ENCODE peak calls at places on chromosome 12, in eight cellular contexts. L, Q, B, P, E, R, H and J are unnamed samples.

GRCh38 chr12:69688021-69688420 is 11.1 kb downstream of the BEST3 start:
- DNase-seq in L (no peak), Q (no peak), B (no peak), P (peak; percentile 40), E (no peak), R (peak; percentile 43), H (no peak), J (no peak)

GRCh38 chr12:98754095-98754494 is 109.0 kb downstream of the APAF1 start:
- DNase-seq in L (peak; percentile 69), Q (no peak), B (peak; percentile 86), P (no peak), E (no peak), R (no peak), H (no peak), J (no peak)

GRCh38 chr12:5376591-5377207 is 55.2 kb upstream of the NTF3 start:
- DNase-seq in L (no peak), Q (no peak), B (no peak), P (no peak), E (no peak), R (no peak), H (no peak), J (no peak)

GRCh38 chr12:131872154-131873046 is 22.0 kb upstream of the ULK1 start:
- DNase-seq in L (peak; percentile 32), Q (no peak), B (peak; percentile 79), P (no peak), E (no peak), R (no peak), H (no peak), J (no peak)

GRCh38 chr12:94621662-94622359 is 28.5 kb downstream of the TMCC3 start:
- DNase-seq in L (no peak), Q (no peak), B (peak; percentile 37), P (no peak), E (peak; percentile 83), R (no peak), H (no peak), J (no peak)

GRCh38 chr12:126144603-126145002 is 1079.4 kb downstream of the AACS start:
- DNase-seq in L (no peak), Q (no peak), B (no peak), P (no peak), E (no peak), R (no peak), H (no peak), J (no peak)

GRCh38 chr12:131242741-131243496 is 289.2 kb downstream of the ADGRD1 start:
- DNase-seq in L (no peak), Q (no peak), B (no peak), P (no peak), E (no peak), R (no peak), H (no peak), J (peak; percentile 41)

GRCh38 chr12:50799908-50800307 is 36.0 kb downstream of the ATF1 start:
- DNase-seq in L (no peak), Q (no peak), B (no peak), P (no peak), E (no peak), R (no peak), H (no peak), J (no peak)

GRCh38 chr12:110555509-110556406 is 27.4 kb downstream of the PPTC7 start:
- DNase-seq in L (peak; percentile 74), Q (no peak), B (peak; percentile 77), P (no peak), E (no peak), R (no peak), H (no peak), J (no peak)

GRCh38 chr12:106195638-106196037 is 52.2 kb downstream of the CKAP4 start:
- DNase-seq in L (peak; percentile 77), Q (no peak), B (peak; percentile 41), P (peak; percentile 18), E (no peak), R (no peak), H (no peak), J (no peak)

GRCh38 chr12:107369006-107369405 is 275.7 kb upstream of the CRY1 start:
- DNase-seq in L (no peak), Q (no peak), B (no peak), P (no peak), E (peak; percentile 46), R (no peak), H (no peak), J (no peak)

GRCh38 chr12:80044694-80045046 is 54.7 kb upstream of the OTOGL start:
- DNase-seq in L (peak; percentile 64), Q (no peak), B (peak; percentile 88), P (no peak), E (no peak), R (no peak), H (no peak), J (no peak)

GRCh38 chr12:114275937-114276785 is 129.8 kb downstream of the TBX5 start:
- DNase-seq in L (peak; percentile 47), Q (no peak), B (peak; percentile 6), P (no peak), E (no peak), R (no peak), H (no peak), J (no peak)

GRCh38 chr12:76244298-76244697 is 103.9 kb downstream of the BBS10 start:
- DNase-seq in L (no peak), Q (no peak), B (no peak), P (no peak), E (no peak), R (no peak), H (no peak), J (no peak)

GRCh38 chr12:44015333-44015941 is 179.6 kb downstream of the TMEM117 start:
- DNase-seq in L (peak; percentile 37), Q (no peak), B (peak; percentile 66), P (peak; percentile 67), E (peak; percentile 73), R (peak; percentile 38), H (no peak), J (no peak)

GRCh38 chr12:100128509-100128908 is 14.2 kb downstream of the BLTP3B start:
- DNase-seq in L (no peak), Q (no peak), B (peak; percentile 16), P (no peak), E (no peak), R (no peak), H (peak; percentile 14), J (no peak)

DNA sequence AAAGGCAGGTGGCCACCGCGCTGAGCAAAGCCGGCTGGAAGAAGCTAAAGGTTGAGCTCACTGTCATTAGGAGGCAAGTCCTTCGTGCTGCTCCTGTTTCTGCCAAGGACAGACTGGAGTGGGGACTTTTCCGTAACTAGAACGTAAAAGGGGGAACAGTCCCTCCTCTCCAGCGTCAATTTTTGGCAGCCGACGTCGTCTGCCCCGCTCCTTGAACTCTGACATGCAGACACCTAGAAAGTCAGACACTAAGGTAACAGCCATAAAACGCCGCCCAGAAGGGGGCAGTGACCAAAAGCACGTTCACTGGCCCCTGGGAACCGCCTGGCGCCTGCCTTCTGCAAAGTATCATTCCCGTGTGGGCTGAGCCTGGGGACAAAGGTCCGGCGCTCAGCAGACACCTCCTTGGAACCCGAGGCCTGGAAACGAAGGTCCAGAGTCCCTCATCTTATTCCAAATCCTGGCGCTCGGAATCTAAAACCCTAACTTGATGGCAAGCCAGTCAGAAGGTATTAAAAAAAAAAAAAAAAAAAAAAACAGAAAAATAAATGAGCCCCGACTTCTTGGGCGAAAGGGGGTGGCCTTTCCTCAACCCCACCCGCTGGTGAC is 1.1 kb upstream of the LRP1 start:
- DNase-seq in L (no peak), Q (peak; percentile 10), B (no peak), P (peak; percentile 89), E (peak; percentile 56), R (no peak), H (peak; percentile 68), J (peak; percentile 46)
- TF ChIP-seq CTCF in L (peak; percentile 30), Q (peak; percentile 23), B (peak; percentile 45), P (peak; percentile 27), E (peak; percentile 44), R (peak; percentile 41), H (no peak), J (peak; percentile 47)

GRCh38 chr12:91178139-91178561 is 4.5 kb downstream of the DCN start:
- DNase-seq in L (peak; percentile 33), Q (no peak), B (peak; percentile 68), P (peak; percentile 18), E (peak; percentile 40), R (no peak), H (no peak), J (no peak)
- TF ChIP-seq CTCF in L (peak; percentile 60), Q (peak; percentile 7), B (peak; percentile 67), P (peak; percentile 61), E (peak; percentile 64), R (peak; percentile 65), H (peak; percentile 34), J (peak; percentile 57)

GRCh38 chr12:122127839-122128238 is 46.2 kb downstream of the IL31 start:
- DNase-seq in L (no peak), Q (no peak), B (no peak), P (no peak), E (no peak), R (no peak), H (no peak), J (no peak)

GRCh38 chr12:122125452-122126341 is 47.1 kb downstream of the MLXIP start:
- DNase-seq in L (no peak), Q (no peak), B (no peak), P (no peak), E (no peak), R (no peak), H (no peak), J (no peak)

GRCh38 chr12:122128481-122128880 is 45.5 kb downstream of the IL31 start:
- DNase-seq in L (no peak), Q (no peak), B (no peak), P (no peak), E (no peak), R (no peak), H (no peak), J (no peak)

GRCh38 chr12:122126342-122126635 is 47.7 kb downstream of the IL31 start:
- DNase-seq in L (no peak), Q (no peak), B (no peak), P (no peak), E (no peak), R (no peak), H (no peak), J (no peak)

DNA sequence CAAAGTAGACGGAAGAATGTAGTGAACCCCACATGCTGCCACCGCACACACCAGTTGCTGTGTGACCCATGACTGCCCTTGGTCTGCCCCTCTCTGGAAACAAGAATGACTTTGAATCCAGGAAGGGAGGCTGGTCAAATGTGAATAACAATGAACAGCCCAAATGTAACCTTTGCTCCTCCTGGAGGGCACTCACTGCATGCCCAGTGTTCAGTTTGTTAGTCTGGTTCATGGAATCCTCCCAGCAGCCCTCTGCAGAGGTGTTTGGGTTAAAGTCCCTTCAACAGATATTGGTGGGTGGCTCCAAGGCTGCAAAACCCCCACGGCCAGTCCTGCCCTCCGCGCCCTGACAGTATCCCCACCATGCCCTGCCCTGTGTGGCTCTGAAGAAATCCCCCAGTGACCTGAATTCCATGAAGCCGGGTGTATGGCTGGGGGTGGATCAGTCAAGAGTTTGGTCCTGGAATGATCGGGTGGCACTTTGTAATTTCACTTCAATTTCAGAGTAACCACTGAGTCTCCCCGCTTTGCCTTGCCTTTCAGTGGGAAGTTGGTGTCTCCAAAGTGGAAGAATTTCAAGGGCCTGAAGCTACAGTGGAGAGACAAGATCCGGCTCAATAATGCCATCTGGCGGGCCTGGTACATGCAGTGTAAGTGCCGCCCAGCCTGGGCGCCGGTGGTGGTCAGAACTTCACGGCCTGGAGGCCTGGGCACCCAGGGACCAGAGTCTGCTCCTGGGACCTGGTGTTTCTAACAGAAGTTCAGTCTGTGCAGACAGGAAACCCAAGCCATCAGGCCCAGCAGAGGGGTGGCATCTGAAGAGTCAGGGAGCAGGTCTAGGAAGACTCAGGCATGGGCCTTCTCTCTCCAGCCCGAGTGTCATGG is 47.1 kb downstream of the IL31 start:
- DNase-seq in L (no peak), Q (no peak), B (no peak), P (no peak), E (no peak), R (no peak), H (no peak), J (no peak)
- TF ChIP-seq CTCF in L (peak; percentile 26), Q (no peak), B (no peak), P (no peak), E (no peak), R (peak; percentile 22), H (no peak), J (no peak)

GRCh38 chr12:104591272-104591940 is 134.7 kb downstream of the CHST11 start:
- DNase-seq in L (no peak), Q (no peak), B (no peak), P (no peak), E (no peak), R (no peak), H (no peak), J (no peak)
- TF ChIP-seq CTCF in L (no peak), Q (no peak), B (no peak), P (no peak), E (no peak), R (no peak), H (no peak), J (no peak)